ENCODE peak calls at places on chromosomes 7 and 10, in eight cellular contexts. Q is body of pancreas; Z is heart left ventricle; F is GM23248; R is CD8-positive, alpha-beta T cell; O is retinal pigment epithelial cell; V is left lung; U is skeletal muscle cell. G is an unnamed sample.

GRCh38 chr7:143305423-143306070 is 10.4 kb upstream of the CLCN1 start:
- DNase-seq in U (no peak), O (no peak), V (peak; percentile 56), F (peak; percentile 63), R (peak; percentile 72), Z (peak; percentile 83), Q (peak; percentile 86), G (no peak)

GRCh38 chr7:141045842-141046630 is 27.8 kb upstream of the TMEM178B start:
- DNase-seq in O (no peak), Z (no peak), R (no peak), F (peak; percentile 60), V (no peak), U (no peak), Q (no peak), G (peak; percentile 51)

GRCh38 chr7:141557360-141557759 is 6.2 kb downstream of the AGK start:
- DNase-seq in R (no peak), U (no peak), Q (no peak), Z (no peak), V (no peak), O (no peak), F (no peak), G (no peak)

GRCh38 chr10:25174461-25175230 is at the start of gene GPR158:
- DNase-seq in O (peak; percentile 82), Z (peak; percentile 91), Q (peak; percentile 92), F (peak; percentile 82), R (peak; percentile 29), V (peak; percentile 92), U (peak; percentile 83), G (peak; percentile 87)

GRCh38 chr10:71388736-71389310 is 7.9 kb upstream of the CDH23 start:
- DNase-seq in Z (no peak), Q (no peak), R (no peak), O (no peak), V (no peak), U (no peak), F (no peak), G (no peak)

GRCh38 chr10:51242393-51242792 is 168.1 kb downstream of the PRKG1 start:
- DNase-seq in Z (no peak), U (no peak), R (no peak), Q (no peak), V (no peak), O (no peak), F (no peak), G (no peak)

GRCh38 chr7:17944720-17945119 is 4.4 kb upstream of the SNX13 start:
- DNase-seq in R (no peak), O (no peak), Z (no peak), V (no peak), Q (no peak), F (no peak), U (no peak), G (no peak)

GRCh38 chr10:132664883-132665282 is 121.1 kb downstream of the NKX6-2 start:
- DNase-seq in V (no peak), R (no peak), Z (no peak), Q (no peak), U (no peak), F (no peak), O (no peak), G (no peak)

GRCh38 chr10:70970830-70971229 is 82.5 kb upstream of the PCBD1 start:
- DNase-seq in R (no peak), U (no peak), Z (no peak), Q (no peak), V (no peak), F (no peak), O (peak; percentile 83), G (no peak)

GRCh38 chr10:33229252-33229943 is 105.1 kb downstream of the NRP1 start:
- DNase-seq in V (no peak), F (peak; percentile 68), R (no peak), Q (no peak), Z (no peak), U (no peak), O (no peak), G (no peak)

GRCh38 chr10:6203331-6204062 is 765 bp downstream of the PFKFB3 start:
- DNase-seq in U (no peak), Q (peak; percentile 56), R (peak; percentile 61), Z (peak; percentile 78), V (peak; percentile 55), F (peak; percentile 84), O (no peak), G (peak; percentile 61)

GRCh38 chr7:134674424-134674823 is 27.8 kb downstream of the BPGM start:
- DNase-seq in O (no peak), Z (no peak), R (no peak), V (no peak), Q (no peak), F (no peak), U (no peak), G (no peak)

GRCh38 chr10:94571528-94571927 is 25.9 kb downstream of the HELLS start:
- DNase-seq in U (peak; percentile 9), Q (no peak), R (no peak), V (no peak), Z (no peak), O (no peak), F (peak; percentile 12), G (no peak)

GRCh38 chr10:4661572-4662255 is 164.3 kb upstream of the AKR1E2 start:
- DNase-seq in O (no peak), Z (peak; percentile 90), F (peak; percentile 59), U (no peak), R (no peak), Q (no peak), V (peak; percentile 50), G (no peak)

GRCh38 chr10:2037966-2038493 is 300.7 kb upstream of the ADARB2 start:
- DNase-seq in V (no peak), Z (no peak), R (no peak), F (no peak), Q (no peak), O (no peak), U (no peak), G (no peak)

GRCh38 chr7:20197837-20198236 is 19.3 kb downstream of the MACC1 start:
- DNase-seq in V (no peak), U (no peak), Z (no peak), F (no peak), O (no peak), R (no peak), Q (no peak), G (no peak)

GRCh38 chr7:55572378-55573233 is at the start of gene VOPP1:
- DNase-seq in U (no peak), R (peak; percentile 55), Z (peak; percentile 77), F (peak; percentile 90), V (peak; percentile 55), O (no peak), Q (peak; percentile 55), G (peak; percentile 71)

GRCh38 chr7:80307251-80307856 is 172.7 kb downstream of the GNAI1 start:
- DNase-seq in V (no peak), R (no peak), Z (no peak), Q (no peak), O (peak; percentile 72), F (peak; percentile 84), U (peak; percentile 62), G (no peak)

GRCh38 chr7:123966936-123967335 is 41.9 kb downstream of the SPAM1 start:
- DNase-seq in Q (no peak), F (no peak), V (no peak), O (no peak), U (no peak), Z (no peak), R (no peak), G (no peak)

GRCh38 chr10:98299341-98299740 is 31.3 kb upstream of the LOXL4 start:
- DNase-seq in O (no peak), V (no peak), R (no peak), F (peak; percentile 47), Q (no peak), U (no peak), Z (no peak), G (no peak)

GRCh38 chr7:88226886-88227516 is 7.2 kb upstream of the SRI start:
- DNase-seq in O (peak; percentile 47), F (peak; percentile 65), V (peak; percentile 67), Z (no peak), R (no peak), U (peak; percentile 70), Q (peak; percentile 63), G (peak; percentile 77)
- H3K4me3 ChIP-seq in O (no peak overlapping the region), F (no peak overlapping the region), V (no peak overlapping the region), Z (no peak overlapping the region), R (no peak overlapping the region), U (no peak overlapping the region), Q (no peak overlapping the region), G (no peak overlapping the region)

GRCh38 chr7:50312589-50313162 is 8.2 kb downstream of the IKZF1 start:
- DNase-seq in F (no peak), Z (no peak), Q (no peak), V (no peak), O (no peak), R (no peak), U (no peak), G (no peak)

GRCh38 chr7:50314778-50315177 is 10.3 kb downstream of the IKZF1 start:
- DNase-seq in U (no peak), R (no peak), F (no peak), Z (no peak), O (no peak), Q (no peak), V (no peak), G (no peak)

GRCh38 chr7:50315739-50316671 is 11.5 kb downstream of the IKZF1 start:
- DNase-seq in U (no peak), V (no peak), R (no peak), F (no peak), O (no peak), Z (no peak), Q (no peak), G (no peak)

GRCh38 chr7:50317221-50317678 is 12.7 kb downstream of the IKZF1 start:
- DNase-seq in U (no peak), R (no peak), Z (no peak), O (no peak), Q (no peak), F (no peak), V (no peak), G (no peak)

GRCh38 chr7:50315193-50315592 is 10.7 kb downstream of the IKZF1 start:
- DNase-seq in U (no peak), R (no peak), V (no peak), Z (no peak), F (no peak), Q (no peak), O (no peak), G (no peak)
- H3K4me3 ChIP-seq in U (no peak overlapping the region), R (peak overlapping the region; percentile 52), V (no peak overlapping the region), Z (no peak overlapping the region), F (no peak overlapping the region), Q (no peak overlapping the region), O (no peak overlapping the region), G (no peak overlapping the region)

DNA sequence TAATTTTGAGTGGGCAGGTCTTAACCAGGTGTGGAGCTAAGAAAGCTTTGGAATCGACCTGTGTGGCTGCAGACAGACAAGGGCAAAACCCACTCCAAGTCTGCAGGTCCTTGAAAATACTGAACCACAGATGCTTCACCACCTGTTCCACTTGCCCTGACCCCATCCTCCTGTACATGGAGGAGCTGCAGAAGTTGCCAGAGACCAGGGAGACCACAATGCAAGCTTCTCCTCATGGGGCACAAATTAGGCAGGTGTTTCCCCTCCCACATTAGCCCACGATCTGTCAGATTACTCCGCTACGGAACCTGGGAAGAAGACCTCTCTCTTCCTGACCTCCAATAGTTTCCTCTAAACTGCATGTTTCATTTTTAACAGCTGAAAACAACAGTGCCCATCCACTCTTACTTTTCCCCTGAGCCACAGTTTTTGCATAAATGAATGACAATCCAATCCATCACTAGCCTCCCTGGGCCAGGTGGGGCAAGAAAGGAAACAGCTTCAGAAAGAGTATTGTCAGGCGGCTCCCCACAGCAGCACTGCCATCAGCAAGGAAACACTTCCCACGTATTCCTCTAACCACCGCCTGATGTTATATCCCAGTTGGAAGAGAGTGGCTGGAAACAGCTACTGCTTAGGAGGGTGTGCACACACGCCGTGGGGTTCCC is 141.6 kb downstream of the PRKAG2 start:
- DNase-seq in U (no peak), F (no peak), R (no peak), O (no peak), Z (no peak), V (no peak), Q (no peak), G (no peak)
- H3K4me3 ChIP-seq in U (peak overlapping the region; percentile 27), F (no peak overlapping the region), R (no peak overlapping the region), O (peak overlapping the region; percentile 49), Z (peak overlapping the region; percentile 51), V (peak overlapping the region; percentile 13), Q (no peak overlapping the region), G (no peak overlapping the region)

GRCh38 chr7:54546081-54546985 is 4.2 kb downstream of the VSTM2A start:
- DNase-seq in Q (no peak), R (no peak), Z (no peak), F (no peak), V (no peak), U (no peak), O (no peak), G (peak; percentile 18)
- H3K4me3 ChIP-seq in Q (no peak overlapping the region), R (no peak overlapping the region), Z (peak overlapping the region; percentile 14), F (no peak overlapping the region), V (no peak overlapping the region), U (peak overlapping the region; percentile 19), O (no peak overlapping the region), G (peak overlapping the region; percentile 22)

G was measured in MG63.